ENCODE peak calls at places on chromosomes 1 and 21, in nine cellular contexts. One of them, this sample, is unnamed.
A peak's percentile ranks its signal among the peaks of the same experiment; 100 is the strongest.

GRCh38 chr1:121417289-121417955 is 232.6 kb downstream of the SRGAP2C start:
- DNase-seq in psoas muscle: no peak
- DNase-seq in A549: no peak
- DNase-seq in transverse colon: no peak
- DNase-seq in GM23248: no peak
- DNase-seq in Panc1: no peak
- DNase-seq in right cardiac atrium: no peak
- DNase-seq in CD8-positive, alpha-beta memory T cell: no peak
- DNase-seq in AG04450: no peak
- DNase-seq in this sample: no peak

GRCh38 chr1:66758247-66758755 is 6.0 kb downstream of the DYNLT5 start:
- DNase-seq in CD8-positive, alpha-beta memory T cell: no peak
- DNase-seq in A549: no peak
- DNase-seq in transverse colon: no peak
- DNase-seq in Panc1: no peak
- DNase-seq in psoas muscle: no peak
- DNase-seq in AG04450: no peak
- DNase-seq in right cardiac atrium: no peak
- DNase-seq in GM23248: no peak
- DNase-seq in this sample: no peak

GRCh38 chr1:8602471-8603219 is 214.8 kb downstream of the RERE start:
- DNase-seq in Panc1: no peak
- DNase-seq in transverse colon: no peak
- DNase-seq in A549: no peak
- DNase-seq in psoas muscle: no peak
- DNase-seq in AG04450: no peak
- DNase-seq in right cardiac atrium: peak; percentile 33
- DNase-seq in CD8-positive, alpha-beta memory T cell: no peak
- DNase-seq in GM23248: no peak
- DNase-seq in this sample: peak; percentile 77

GRCh38 chr1:198829948-198830347 is 191.1 kb downstream of the PTPRC start:
- DNase-seq in psoas muscle: no peak
- DNase-seq in transverse colon: no peak
- DNase-seq in A549: no peak
- DNase-seq in AG04450: no peak
- DNase-seq in right cardiac atrium: no peak
- DNase-seq in Panc1: no peak
- DNase-seq in CD8-positive, alpha-beta memory T cell: no peak
- DNase-seq in GM23248: peak; percentile 45
- DNase-seq in this sample: no peak

GRCh38 chr1:228141082-228141870 is 1.2 kb downstream of the GUK1 start:
- DNase-seq in GM23248: peak; percentile 75
- DNase-seq in Panc1: no peak
- DNase-seq in A549: no peak
- DNase-seq in psoas muscle: peak; percentile 74
- DNase-seq in transverse colon: peak; percentile 58
- DNase-seq in CD8-positive, alpha-beta memory T cell: peak; percentile 32
- DNase-seq in AG04450: no peak
- DNase-seq in right cardiac atrium: peak; percentile 88
- DNase-seq in this sample: peak; percentile 67

GRCh38 chr1:220696863-220697231 is 6.7 kb downstream of the C1orf115 start:
- DNase-seq in GM23248: peak; percentile 46
- DNase-seq in Panc1: no peak
- DNase-seq in CD8-positive, alpha-beta memory T cell: no peak
- DNase-seq in A549: no peak
- DNase-seq in right cardiac atrium: no peak
- DNase-seq in transverse colon: no peak
- DNase-seq in AG04450: no peak
- DNase-seq in psoas muscle: no peak
- DNase-seq in this sample: no peak

GRCh38 chr1:168281603-168282002 is 926 bp downstream of the TBX19 start:
- DNase-seq in AG04450: no peak
- DNase-seq in Panc1: no peak
- DNase-seq in CD8-positive, alpha-beta memory T cell: no peak
- DNase-seq in transverse colon: no peak
- DNase-seq in psoas muscle: no peak
- DNase-seq in GM23248: no peak
- DNase-seq in right cardiac atrium: no peak
- DNase-seq in A549: no peak
- DNase-seq in this sample: no peak

GRCh38 chr1:81209471-81209870 is 591.3 kb upstream of the ADGRL2 start:
- DNase-seq in CD8-positive, alpha-beta memory T cell: no peak
- DNase-seq in A549: no peak
- DNase-seq in right cardiac atrium: no peak
- DNase-seq in GM23248: no peak
- DNase-seq in AG04450: no peak
- DNase-seq in psoas muscle: no peak
- DNase-seq in Panc1: no peak
- DNase-seq in transverse colon: no peak
- DNase-seq in this sample: no peak

GRCh38 chr1:219928791-219929118 is 398 bp upstream of the SLC30A10 start:
- DNase-seq in psoas muscle: no peak
- DNase-seq in CD8-positive, alpha-beta memory T cell: no peak
- DNase-seq in transverse colon: no peak
- DNase-seq in AG04450: no peak
- DNase-seq in A549: no peak
- DNase-seq in Panc1: no peak
- DNase-seq in GM23248: no peak
- DNase-seq in right cardiac atrium: no peak
- DNase-seq in this sample: no peak

GRCh38 chr21:39048574-39048973 is 134.7 kb downstream of the PSMG1 start:
- DNase-seq in right cardiac atrium: no peak
- DNase-seq in AG04450: no peak
- DNase-seq in A549: no peak
- DNase-seq in Panc1: no peak
- DNase-seq in GM23248: peak; percentile 43
- DNase-seq in CD8-positive, alpha-beta memory T cell: no peak
- DNase-seq in psoas muscle: no peak
- DNase-seq in transverse colon: no peak
- DNase-seq in this sample: no peak

GRCh38 chr1:41526956-41527561 is 42.6 kb upstream of the EDN2 start:
- DNase-seq in A549: no peak
- DNase-seq in CD8-positive, alpha-beta memory T cell: no peak
- DNase-seq in GM23248: no peak
- DNase-seq in Panc1: no peak
- DNase-seq in psoas muscle: no peak
- DNase-seq in transverse colon: no peak
- DNase-seq in right cardiac atrium: peak; percentile 1
- DNase-seq in AG04450: no peak
- DNase-seq in this sample: no peak

GRCh38 chr1:198943484-198943883 is 304.6 kb downstream of the PTPRC start:
- DNase-seq in transverse colon: no peak
- DNase-seq in Panc1: no peak
- DNase-seq in GM23248: no peak
- DNase-seq in right cardiac atrium: no peak
- DNase-seq in AG04450: no peak
- DNase-seq in psoas muscle: no peak
- DNase-seq in A549: no peak
- DNase-seq in CD8-positive, alpha-beta memory T cell: no peak
- DNase-seq in this sample: no peak

GRCh38 chr1:81034366-81034765 is 766.4 kb upstream of the ADGRL2 start:
- DNase-seq in CD8-positive, alpha-beta memory T cell: no peak
- DNase-seq in transverse colon: no peak
- DNase-seq in right cardiac atrium: no peak
- DNase-seq in AG04450: no peak
- DNase-seq in psoas muscle: no peak
- DNase-seq in GM23248: no peak
- DNase-seq in Panc1: no peak
- DNase-seq in A549: no peak
- DNase-seq in this sample: no peak

GRCh38 chr1:204307334-204307883 is 52.3 kb downstream of the PLEKHA6 start:
- DNase-seq in psoas muscle: no peak
- DNase-seq in transverse colon: no peak
- DNase-seq in AG04450: no peak
- DNase-seq in right cardiac atrium: peak; percentile 73
- DNase-seq in Panc1: no peak
- DNase-seq in GM23248: peak; percentile 60
- DNase-seq in CD8-positive, alpha-beta memory T cell: no peak
- DNase-seq in A549: no peak
- DNase-seq in this sample: no peak

GRCh38 chr21:29209696-29210095 is 79.3 kb downstream of the MAP3K7CL start:
- DNase-seq in AG04450: no peak
- DNase-seq in Panc1: no peak
- DNase-seq in psoas muscle: no peak
- DNase-seq in GM23248: peak; percentile 66
- DNase-seq in transverse colon: no peak
- DNase-seq in CD8-positive, alpha-beta memory T cell: no peak
- DNase-seq in right cardiac atrium: no peak
- DNase-seq in A549: no peak
- DNase-seq in this sample: no peak

GRCh38 chr1:221608835-221609320 is 133.0 kb downstream of the DUSP10 start:
- DNase-seq in CD8-positive, alpha-beta memory T cell: no peak
- DNase-seq in transverse colon: no peak
- DNase-seq in A549: no peak
- DNase-seq in psoas muscle: no peak
- DNase-seq in Panc1: no peak
- DNase-seq in AG04450: no peak
- DNase-seq in right cardiac atrium: no peak
- DNase-seq in GM23248: no peak
- DNase-seq in this sample: no peak

GRCh38 chr21:36175771-36176565 is 19.3 kb downstream of the DOP1B start:
- DNase-seq in Panc1: no peak
- DNase-seq in psoas muscle: no peak
- DNase-seq in AG04450: no peak
- DNase-seq in GM23248: no peak
- DNase-seq in CD8-positive, alpha-beta memory T cell: no peak
- DNase-seq in A549: no peak
- DNase-seq in right cardiac atrium: no peak
- DNase-seq in transverse colon: no peak
- DNase-seq in this sample: no peak

GRCh38 chr1:5747428-5748285 is 244.6 kb downstream of the NPHP4 start:
- DNase-seq in transverse colon: no peak
- DNase-seq in GM23248: no peak
- DNase-seq in A549: no peak
- DNase-seq in psoas muscle: no peak
- DNase-seq in CD8-positive, alpha-beta memory T cell: no peak
- DNase-seq in AG04450: no peak
- DNase-seq in Panc1: no peak
- DNase-seq in right cardiac atrium: no peak
- DNase-seq in this sample: no peak

GRCh38 chr1:215900684-215901083 is 333.6 kb downstream of the KCTD3 start:
- DNase-seq in AG04450: no peak
- DNase-seq in right cardiac atrium: no peak
- DNase-seq in Panc1: no peak
- DNase-seq in A549: no peak
- DNase-seq in transverse colon: no peak
- DNase-seq in CD8-positive, alpha-beta memory T cell: no peak
- DNase-seq in psoas muscle: no peak
- DNase-seq in GM23248: no peak
- DNase-seq in this sample: no peak

GRCh38 chr1:89822999-89823628 is 2.3 kb downstream of the LRRC8D start:
- DNase-seq in A549: no peak
- DNase-seq in CD8-positive, alpha-beta memory T cell: no peak
- DNase-seq in Panc1: no peak
- DNase-seq in AG04450: no peak
- DNase-seq in transverse colon: no peak
- DNase-seq in psoas muscle: no peak
- DNase-seq in GM23248: peak; percentile 71
- DNase-seq in right cardiac atrium: no peak
- DNase-seq in this sample: no peak

GRCh38 chr1:41662061-41662655 is 177.7 kb upstream of the EDN2 start:
- DNase-seq in GM23248: peak; percentile 90
- DNase-seq in transverse colon: peak; percentile 67
- DNase-seq in CD8-positive, alpha-beta memory T cell: peak; percentile 70
- DNase-seq in psoas muscle: peak; percentile 67
- DNase-seq in Panc1: no peak
- DNase-seq in AG04450: peak; percentile 51
- DNase-seq in A549: no peak
- DNase-seq in right cardiac atrium: peak; percentile 91
- DNase-seq in this sample: peak; percentile 73

DNA sequence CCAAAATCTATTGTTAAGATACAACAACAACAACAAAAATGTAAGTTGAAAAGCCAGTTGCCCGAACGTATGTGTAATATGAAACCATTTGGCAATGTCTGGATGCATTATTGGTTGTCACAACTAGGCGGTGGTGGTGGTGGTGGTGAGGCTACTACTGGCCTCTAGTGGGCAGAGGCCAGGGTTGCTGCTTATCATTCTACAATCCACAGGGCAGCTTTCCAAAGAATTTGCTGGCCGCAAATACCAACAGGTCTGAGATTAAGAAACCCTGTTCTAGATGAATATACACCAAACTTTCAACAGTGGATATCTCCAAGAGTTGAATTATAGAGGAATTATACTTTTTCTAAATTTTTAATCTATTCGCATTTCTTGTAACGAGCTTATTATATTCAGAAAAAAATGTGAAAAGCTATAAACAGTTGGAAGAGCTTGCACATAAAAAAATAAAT is 26.8 kb upstream of the ZNF697 start:
- DNase-seq in A549: no peak
- DNase-seq in psoas muscle: peak; percentile 45
- DNase-seq in transverse colon: peak; percentile 57
- DNase-seq in right cardiac atrium: no peak
- DNase-seq in AG04450: no peak
- DNase-seq in CD8-positive, alpha-beta memory T cell: no peak
- DNase-seq in GM23248: peak; percentile 92
- DNase-seq in Panc1: peak; percentile 27
- DNase-seq in this sample: peak; percentile 11
- H3K27ac ChIP-seq in A549: no peak overlapping the region
- H3K27ac ChIP-seq in psoas muscle: no peak overlapping the region
- H3K27ac ChIP-seq in transverse colon: no peak overlapping the region
- H3K27ac ChIP-seq in right cardiac atrium: no peak overlapping the region
- H3K27ac ChIP-seq in AG04450: no peak overlapping the region
- H3K27ac ChIP-seq in CD8-positive, alpha-beta memory T cell: no peak overlapping the region
- H3K27ac ChIP-seq in GM23248: peak overlapping the region; percentile 83
- H3K27ac ChIP-seq in Panc1: no peak overlapping the region
- H3K27ac ChIP-seq in this sample: no peak overlapping the region

GRCh38 chr1:50488403-50488802 is 65.2 kb upstream of the DMRTA2 start:
- DNase-seq in GM23248: no peak
- DNase-seq in transverse colon: no peak
- DNase-seq in psoas muscle: no peak
- DNase-seq in right cardiac atrium: no peak
- DNase-seq in AG04450: no peak
- DNase-seq in A549: no peak
- DNase-seq in CD8-positive, alpha-beta memory T cell: no peak
- DNase-seq in Panc1: no peak
- DNase-seq in this sample: no peak
- H3K4me3 ChIP-seq in GM23248: no peak overlapping the region
- H3K4me3 ChIP-seq in transverse colon: no peak overlapping the region
- H3K4me3 ChIP-seq in psoas muscle: no peak overlapping the region
- H3K4me3 ChIP-seq in right cardiac atrium: no peak overlapping the region
- H3K4me3 ChIP-seq in AG04450: no peak overlapping the region
- H3K4me3 ChIP-seq in A549: no peak overlapping the region
- H3K4me3 ChIP-seq in CD8-positive, alpha-beta memory T cell: no peak overlapping the region
- H3K4me3 ChIP-seq in Panc1: no peak overlapping the region
- H3K4me3 ChIP-seq in this sample: no peak overlapping the region

GRCh38 chr1:20137055-20137454 is 2.1 kb upstream of the PLA2G2F start:
- DNase-seq in Panc1: no peak
- DNase-seq in A549: no peak
- DNase-seq in CD8-positive, alpha-beta memory T cell: no peak
- DNase-seq in GM23248: no peak
- DNase-seq in psoas muscle: no peak
- DNase-seq in transverse colon: no peak
- DNase-seq in right cardiac atrium: no peak
- DNase-seq in AG04450: no peak
- DNase-seq in this sample: no peak
- H3K27ac ChIP-seq in Panc1: no peak overlapping the region
- H3K27ac ChIP-seq in A549: no peak overlapping the region
- H3K27ac ChIP-seq in CD8-positive, alpha-beta memory T cell: no peak overlapping the region
- H3K27ac ChIP-seq in GM23248: no peak overlapping the region
- H3K27ac ChIP-seq in psoas muscle: no peak overlapping the region
- H3K27ac ChIP-seq in transverse colon: no peak overlapping the region
- H3K27ac ChIP-seq in right cardiac atrium: no peak overlapping the region
- H3K27ac ChIP-seq in AG04450: no peak overlapping the region
- H3K27ac ChIP-seq in this sample: no peak overlapping the region

GRCh38 chr1:27575861-27576331 is 28.0 kb downstream of the AHDC1 start:
- DNase-seq in transverse colon: peak; percentile 68
- DNase-seq in psoas muscle: peak; percentile 86
- DNase-seq in A549: peak; percentile 45
- DNase-seq in right cardiac atrium: peak; percentile 89
- DNase-seq in AG04450: no peak
- DNase-seq in CD8-positive, alpha-beta memory T cell: no peak
- DNase-seq in Panc1: no peak
- DNase-seq in GM23248: peak; percentile 63
- DNase-seq in this sample: no peak
- H3K4me3 ChIP-seq in transverse colon: peak overlapping the region; percentile 49
- H3K4me3 ChIP-seq in psoas muscle: peak overlapping the region; percentile 68
- H3K4me3 ChIP-seq in A549: peak overlapping the region; percentile 75
- H3K4me3 ChIP-seq in right cardiac atrium: peak overlapping the region; percentile 59
- H3K4me3 ChIP-seq in AG04450: peak overlapping the region; percentile 44
- H3K4me3 ChIP-seq in CD8-positive, alpha-beta memory T cell: no peak overlapping the region
- H3K4me3 ChIP-seq in Panc1: peak overlapping the region; percentile 36
- H3K4me3 ChIP-seq in GM23248: peak overlapping the region; percentile 63
- H3K4me3 ChIP-seq in this sample: no peak overlapping the region

This sample was measured in CD4-positive, CD25-positive, alpha-beta regulatory T cell.